ENCODE peak calls at places on chromosomes 3 and 15, in eight cellular contexts. One of them, this sample, is unnamed.

GRCh38 chr15:92091155-92091734 is 237.7 kb downstream of the SLCO3A1 start:
- DNase-seq in fibroblast of lung: peak
- DNase-seq in ovary: peak
- DNase-seq in GM23248: peak
- DNase-seq in IMR-90: peak
- DNase-seq in iPS DF 6.9: peak
- DNase-seq in A549: peak
- DNase-seq in esophagus muscularis mucosa: no peak
- DNase-seq in this sample: peak

GRCh38 chr3:3685721-3686120 is 113.5 kb upstream of the LRRN1 start:
- DNase-seq in fibroblast of lung: no peak
- DNase-seq in ovary: no peak
- DNase-seq in GM23248: no peak
- DNase-seq in IMR-90: no peak
- DNase-seq in iPS DF 6.9: no peak
- DNase-seq in A549: no peak
- DNase-seq in esophagus muscularis mucosa: peak
- DNase-seq in this sample: no peak

GRCh38 chr15:29094711-29095110 is 174.9 kb downstream of the NSMCE3 start:
- DNase-seq in fibroblast of lung: no peak
- DNase-seq in ovary: no peak
- DNase-seq in GM23248: no peak
- DNase-seq in IMR-90: no peak
- DNase-seq in iPS DF 6.9: no peak
- DNase-seq in A549: no peak
- DNase-seq in esophagus muscularis mucosa: no peak
- DNase-seq in this sample: no peak

GRCh38 chr15:46703352-46703861 is 1013.9 kb upstream of the SEMA6D start:
- DNase-seq in fibroblast of lung: no peak
- DNase-seq in ovary: no peak
- DNase-seq in GM23248: no peak
- DNase-seq in IMR-90: no peak
- DNase-seq in iPS DF 6.9: no peak
- DNase-seq in A549: no peak
- DNase-seq in esophagus muscularis mucosa: no peak
- DNase-seq in this sample: no peak

GRCh38 chr3:140441006-140441405 is 236.9 kb upstream of the TRIM42 start:
- DNase-seq in fibroblast of lung: peak
- DNase-seq in ovary: peak
- DNase-seq in GM23248: peak
- DNase-seq in IMR-90: peak
- DNase-seq in iPS DF 6.9: no peak
- DNase-seq in A549: peak
- DNase-seq in esophagus muscularis mucosa: no peak
- DNase-seq in this sample: no peak

GRCh38 chr15:94235681-94236080 is 4.3 kb downstream of the MCTP2 start:
- DNase-seq in fibroblast of lung: no peak
- DNase-seq in ovary: no peak
- DNase-seq in GM23248: no peak
- DNase-seq in IMR-90: no peak
- DNase-seq in iPS DF 6.9: no peak
- DNase-seq in A549: no peak
- DNase-seq in esophagus muscularis mucosa: no peak
- DNase-seq in this sample: no peak

GRCh38 chr3:194256040-194256945 is 94.8 kb downstream of the CPN2 start:
- DNase-seq in fibroblast of lung: no peak
- DNase-seq in ovary: no peak
- DNase-seq in GM23248: no peak
- DNase-seq in IMR-90: no peak
- DNase-seq in iPS DF 6.9: no peak
- DNase-seq in A549: no peak
- DNase-seq in esophagus muscularis mucosa: peak
- DNase-seq in this sample: peak

GRCh38 chr3:65785065-65785645 is 253.6 kb downstream of the MAGI1 start:
- DNase-seq in fibroblast of lung: peak
- DNase-seq in ovary: no peak
- DNase-seq in GM23248: peak
- DNase-seq in IMR-90: peak
- DNase-seq in iPS DF 6.9: peak
- DNase-seq in A549: peak
- DNase-seq in esophagus muscularis mucosa: no peak
- DNase-seq in this sample: no peak

GRCh38 chr3:42996633-42997075 is 17.5 kb downstream of the GASK1A start:
- DNase-seq in fibroblast of lung: no peak
- DNase-seq in ovary: peak
- DNase-seq in GM23248: no peak
- DNase-seq in IMR-90: no peak
- DNase-seq in iPS DF 6.9: no peak
- DNase-seq in A549: no peak
- DNase-seq in esophagus muscularis mucosa: no peak
- DNase-seq in this sample: no peak

GRCh38 chr3:142888484-142889262 is at the start of gene PCOLCE2:
- DNase-seq in fibroblast of lung: peak
- DNase-seq in ovary: peak
- DNase-seq in GM23248: peak
- DNase-seq in IMR-90: no peak
- DNase-seq in iPS DF 6.9: peak
- DNase-seq in A549: peak
- DNase-seq in esophagus muscularis mucosa: peak
- DNase-seq in this sample: peak

GRCh38 chr3:54859204-54859603 is 68.7 kb downstream of the LRTM1 start:
- DNase-seq in fibroblast of lung: peak
- DNase-seq in ovary: no peak
- DNase-seq in GM23248: peak
- DNase-seq in IMR-90: peak
- DNase-seq in iPS DF 6.9: no peak
- DNase-seq in A549: no peak
- DNase-seq in esophagus muscularis mucosa: no peak
- DNase-seq in this sample: no peak

GRCh38 chr3:58042947-58043707 is 34.9 kb downstream of the FLNB start:
- DNase-seq in fibroblast of lung: no peak
- DNase-seq in ovary: no peak
- DNase-seq in GM23248: no peak
- DNase-seq in IMR-90: no peak
- DNase-seq in iPS DF 6.9: no peak
- DNase-seq in A549: no peak
- DNase-seq in esophagus muscularis mucosa: no peak
- DNase-seq in this sample: no peak

GRCh38 chr3:40576431-40576830 is 51.7 kb downstream of the ZNF621 start:
- DNase-seq in fibroblast of lung: peak
- DNase-seq in ovary: no peak
- DNase-seq in GM23248: no peak
- DNase-seq in IMR-90: no peak
- DNase-seq in iPS DF 6.9: no peak
- DNase-seq in A549: no peak
- DNase-seq in esophagus muscularis mucosa: no peak
- DNase-seq in this sample: no peak

GRCh38 chr3:12835005-12835665 is 6.2 kb downstream of the RPL32 start:
- DNase-seq in fibroblast of lung: no peak
- DNase-seq in ovary: no peak
- DNase-seq in GM23248: no peak
- DNase-seq in IMR-90: no peak
- DNase-seq in iPS DF 6.9: no peak
- DNase-seq in A549: no peak
- DNase-seq in esophagus muscularis mucosa: no peak
- DNase-seq in this sample: no peak

GRCh38 chr3:24650839-24651238 is 156.2 kb upstream of the THRB start:
- DNase-seq in fibroblast of lung: no peak
- DNase-seq in ovary: no peak
- DNase-seq in GM23248: no peak
- DNase-seq in IMR-90: no peak
- DNase-seq in iPS DF 6.9: no peak
- DNase-seq in A549: no peak
- DNase-seq in esophagus muscularis mucosa: no peak
- DNase-seq in this sample: no peak

GRCh38 chr3:119702530-119703527 is at the start of gene CFAP91:
- DNase-seq in fibroblast of lung: peak
- DNase-seq in ovary: peak
- DNase-seq in GM23248: peak
- DNase-seq in IMR-90: peak
- DNase-seq in iPS DF 6.9: peak
- DNase-seq in A549: peak
- DNase-seq in esophagus muscularis mucosa: peak
- DNase-seq in this sample: peak

GRCh38 chr3:54957711-54958110 is 29.9 kb upstream of the LRTM1 start:
- DNase-seq in fibroblast of lung: peak
- DNase-seq in ovary: no peak
- DNase-seq in GM23248: no peak
- DNase-seq in IMR-90: peak
- DNase-seq in iPS DF 6.9: no peak
- DNase-seq in A549: no peak
- DNase-seq in esophagus muscularis mucosa: no peak
- DNase-seq in this sample: no peak

GRCh38 chr3:172106989-172107388 is 67.6 kb downstream of the FNDC3B start:
- DNase-seq in fibroblast of lung: peak
- DNase-seq in ovary: no peak
- DNase-seq in GM23248: no peak
- DNase-seq in IMR-90: no peak
- DNase-seq in iPS DF 6.9: no peak
- DNase-seq in A549: no peak
- DNase-seq in esophagus muscularis mucosa: no peak
- DNase-seq in this sample: no peak

GRCh38 chr3:126782554-126782953 is 78.5 kb downstream of the CHCHD6 start:
- DNase-seq in fibroblast of lung: peak
- DNase-seq in ovary: no peak
- DNase-seq in GM23248: peak
- DNase-seq in IMR-90: peak
- DNase-seq in iPS DF 6.9: no peak
- DNase-seq in A549: peak
- DNase-seq in esophagus muscularis mucosa: no peak
- DNase-seq in this sample: no peak

GRCh38 chr15:101712078-101712477 is 12.2 kb downstream of the TARS3 start:
- DNase-seq in fibroblast of lung: no peak
- DNase-seq in ovary: no peak
- DNase-seq in GM23248: no peak
- DNase-seq in IMR-90: no peak
- DNase-seq in iPS DF 6.9: no peak
- DNase-seq in A549: no peak
- DNase-seq in esophagus muscularis mucosa: no peak
- DNase-seq in this sample: no peak

GRCh38 chr15:64354683-64355558 is 1.1 kb downstream of the CSNK1G1 start:
- DNase-seq in fibroblast of lung: no peak
- DNase-seq in ovary: no peak
- DNase-seq in GM23248: peak
- DNase-seq in IMR-90: no peak
- DNase-seq in iPS DF 6.9: no peak
- DNase-seq in A549: no peak
- DNase-seq in esophagus muscularis mucosa: no peak
- DNase-seq in this sample: no peak

GRCh38 chr15:72195101-72195511 is 2.5 kb downstream of the GRAMD2A start:
- DNase-seq in fibroblast of lung: no peak
- DNase-seq in ovary: no peak
- DNase-seq in GM23248: no peak
- DNase-seq in IMR-90: no peak
- DNase-seq in iPS DF 6.9: no peak
- DNase-seq in A549: peak
- DNase-seq in esophagus muscularis mucosa: no peak
- DNase-seq in this sample: peak

GRCh38 chr15:25849431-25849921 is 13.7 kb downstream of the ATP10A start:
- DNase-seq in fibroblast of lung: peak
- DNase-seq in ovary: no peak
- DNase-seq in GM23248: peak
- DNase-seq in IMR-90: peak
- DNase-seq in iPS DF 6.9: no peak
- DNase-seq in A549: peak
- DNase-seq in esophagus muscularis mucosa: no peak
- DNase-seq in this sample: no peak

GRCh38 chr3:56630966-56631365 is 52.1 kb downstream of the TASOR start:
- DNase-seq in fibroblast of lung: peak
- DNase-seq in ovary: no peak
- DNase-seq in GM23248: peak
- DNase-seq in IMR-90: peak
- DNase-seq in iPS DF 6.9: no peak
- DNase-seq in A549: no peak
- DNase-seq in esophagus muscularis mucosa: no peak
- DNase-seq in this sample: no peak

GRCh38 chr15:63075072-63075995 is 32.8 kb downstream of the TPM1 start:
- DNase-seq in fibroblast of lung: peak
- DNase-seq in ovary: peak
- DNase-seq in GM23248: peak
- DNase-seq in IMR-90: peak
- DNase-seq in iPS DF 6.9: no peak
- DNase-seq in A549: no peak
- DNase-seq in esophagus muscularis mucosa: no peak
- DNase-seq in this sample: no peak
- H3K27ac ChIP-seq in fibroblast of lung: no peak
- H3K27ac ChIP-seq in ovary: peak
- H3K27ac ChIP-seq in GM23248: peak
- H3K27ac ChIP-seq in IMR-90: peak
- H3K27ac ChIP-seq in iPS DF 6.9: peak
- H3K27ac ChIP-seq in A549: no peak
- H3K27ac ChIP-seq in esophagus muscularis mucosa: peak
- H3K27ac ChIP-seq in this sample: peak

GRCh38 chr15:58361291-58361759 is 70.5 kb upstream of the LIPC start:
- DNase-seq in fibroblast of lung: peak
- DNase-seq in ovary: no peak
- DNase-seq in GM23248: peak
- DNase-seq in IMR-90: peak
- DNase-seq in iPS DF 6.9: no peak
- DNase-seq in A549: no peak
- DNase-seq in esophagus muscularis mucosa: peak
- DNase-seq in this sample: no peak

GRCh38 chr15:58357529-58358476 is 74.0 kb upstream of the LIPC start:
- DNase-seq in fibroblast of lung: peak
- DNase-seq in ovary: no peak
- DNase-seq in GM23248: peak
- DNase-seq in IMR-90: peak
- DNase-seq in iPS DF 6.9: no peak
- DNase-seq in A549: peak
- DNase-seq in esophagus muscularis mucosa: peak
- DNase-seq in this sample: peak

GRCh38 chr15:58360421-58361090 is 71.2 kb upstream of the LIPC start:
- DNase-seq in fibroblast of lung: no peak
- DNase-seq in ovary: no peak
- DNase-seq in GM23248: no peak
- DNase-seq in IMR-90: no peak
- DNase-seq in iPS DF 6.9: no peak
- DNase-seq in A549: no peak
- DNase-seq in esophagus muscularis mucosa: no peak
- DNase-seq in this sample: no peak

GRCh38 chr15:58362262-58362922 is 69.4 kb upstream of the LIPC start:
- DNase-seq in fibroblast of lung: no peak
- DNase-seq in ovary: no peak
- DNase-seq in GM23248: peak
- DNase-seq in IMR-90: no peak
- DNase-seq in iPS DF 6.9: no peak
- DNase-seq in A549: no peak
- DNase-seq in esophagus muscularis mucosa: peak
- DNase-seq in this sample: no peak
- H3K27ac ChIP-seq in fibroblast of lung: no peak
- H3K27ac ChIP-seq in ovary: no peak
- H3K27ac ChIP-seq in GM23248: no peak
- H3K27ac ChIP-seq in IMR-90: peak
- H3K27ac ChIP-seq in iPS DF 6.9: no peak
- H3K27ac ChIP-seq in A549: no peak
- H3K27ac ChIP-seq in esophagus muscularis mucosa: no peak
- H3K27ac ChIP-seq in this sample: no peak

GRCh38 chr3:15932348-15933300 is 134.8 kb upstream of the ANKRD28 start:
- DNase-seq in fibroblast of lung: no peak
- DNase-seq in ovary: no peak
- DNase-seq in GM23248: peak
- DNase-seq in IMR-90: peak
- DNase-seq in iPS DF 6.9: no peak
- DNase-seq in A549: no peak
- DNase-seq in esophagus muscularis mucosa: no peak
- DNase-seq in this sample: no peak
- H3K27ac ChIP-seq in fibroblast of lung: no peak
- H3K27ac ChIP-seq in ovary: no peak
- H3K27ac ChIP-seq in GM23248: no peak
- H3K27ac ChIP-seq in IMR-90: no peak
- H3K27ac ChIP-seq in iPS DF 6.9: no peak
- H3K27ac ChIP-seq in A549: no peak
- H3K27ac ChIP-seq in esophagus muscularis mucosa: no peak
- H3K27ac ChIP-seq in this sample: no peak

GRCh38 chr15:85589873-85590272 is 204.9 kb downstream of the KLHL25 start:
- DNase-seq in fibroblast of lung: peak
- DNase-seq in ovary: no peak
- DNase-seq in GM23248: peak
- DNase-seq in IMR-90: peak
- DNase-seq in iPS DF 6.9: no peak
- DNase-seq in A549: peak
- DNase-seq in esophagus muscularis mucosa: no peak
- DNase-seq in this sample: no peak
- H3K27ac ChIP-seq in fibroblast of lung: no peak
- H3K27ac ChIP-seq in ovary: no peak
- H3K27ac ChIP-seq in GM23248: peak
- H3K27ac ChIP-seq in IMR-90: no peak
- H3K27ac ChIP-seq in iPS DF 6.9: no peak
- H3K27ac ChIP-seq in A549: peak
- H3K27ac ChIP-seq in esophagus muscularis mucosa: peak
- H3K27ac ChIP-seq in this sample: no peak